ENCODE peak calls at places on chromosomes 7 and 10, in four cellular contexts. One of them, this sample, is unnamed.

GRCh38 chr10:62047960-62048383 is 146.5 kb downstream of the ARID5B start:
- DNase-seq in Ammon's horn: no peak
- DNase-seq in breast epithelium: no peak
- DNase-seq in mesendoderm: no peak
- DNase-seq in this sample: peak

GRCh38 chr7:1225462-1226154 is 7.1 kb upstream of the UNCX start:
- DNase-seq in breast epithelium: no peak
- DNase-seq in Ammon's horn: no peak
- DNase-seq in mesendoderm: no peak
- DNase-seq in this sample: no peak

GRCh38 chr7:8064828-8065227 is 96.2 kb downstream of the GLCCI1 start:
- DNase-seq in mesendoderm: no peak
- DNase-seq in Ammon's horn: no peak
- DNase-seq in breast epithelium: no peak
- DNase-seq in this sample: no peak

GRCh38 chr7:40330408-40330807 is 195.6 kb downstream of the SUGCT start:
- DNase-seq in mesendoderm: no peak
- DNase-seq in breast epithelium: no peak
- DNase-seq in Ammon's horn: no peak
- DNase-seq in this sample: no peak

GRCh38 chr7:25037325-25037724 is 57.3 kb upstream of the OSBPL3 start:
- DNase-seq in mesendoderm: no peak
- DNase-seq in breast epithelium: no peak
- DNase-seq in Ammon's horn: peak
- DNase-seq in this sample: peak

GRCh38 chr7:121913947-121914346 is 41.0 kb downstream of the PTPRZ1 start:
- DNase-seq in mesendoderm: no peak
- DNase-seq in breast epithelium: no peak
- DNase-seq in Ammon's horn: no peak
- DNase-seq in this sample: no peak

GRCh38 chr7:573496-574295 is 54.0 kb upstream of the PDGFA start:
- DNase-seq in breast epithelium: no peak
- DNase-seq in Ammon's horn: no peak
- DNase-seq in mesendoderm: no peak
- DNase-seq in this sample: no peak

GRCh38 chr7:44547536-44548221 is 6.5 kb upstream of the NPC1L1 start:
- DNase-seq in mesendoderm: no peak
- DNase-seq in Ammon's horn: no peak
- DNase-seq in breast epithelium: no peak
- DNase-seq in this sample: no peak

GRCh38 chr10:124091646-124092269 is 1.6 kb downstream of the CHST15 start:
- DNase-seq in Ammon's horn: peak
- DNase-seq in breast epithelium: no peak
- DNase-seq in mesendoderm: peak
- DNase-seq in this sample: no peak

GRCh38 chr10:68218786-68219185 is 13.1 kb downstream of the ATOH7 start:
- DNase-seq in mesendoderm: no peak
- DNase-seq in Ammon's horn: no peak
- DNase-seq in breast epithelium: no peak
- DNase-seq in this sample: no peak

GRCh38 chr7:951881-952547 is 2.5 kb downstream of the ADAP1 start:
- DNase-seq in Ammon's horn: no peak
- DNase-seq in mesendoderm: no peak
- DNase-seq in breast epithelium: peak
- DNase-seq in this sample: no peak

GRCh38 chr7:106367018-106367420 is 82.2 kb upstream of the NAMPT start:
- DNase-seq in mesendoderm: peak
- DNase-seq in breast epithelium: no peak
- DNase-seq in Ammon's horn: no peak
- DNase-seq in this sample: peak

GRCh38 chr10:128304271-128304670 is 178.0 kb upstream of the MKI67 start:
- DNase-seq in breast epithelium: no peak
- DNase-seq in Ammon's horn: no peak
- DNase-seq in mesendoderm: no peak
- DNase-seq in this sample: no peak

GRCh38 chr10:3741688-3742461 is 43.1 kb downstream of the KLF6 start:
- DNase-seq in Ammon's horn: no peak
- DNase-seq in mesendoderm: no peak
- DNase-seq in breast epithelium: no peak
- DNase-seq in this sample: peak

GRCh38 chr10:51007781-51008180 is 66.5 kb upstream of the PRKG1 start:
- DNase-seq in breast epithelium: no peak
- DNase-seq in mesendoderm: no peak
- DNase-seq in Ammon's horn: no peak
- DNase-seq in this sample: peak

GRCh38 chr10:119131512-119132240 is 27.8 kb downstream of the DENND10 start:
- DNase-seq in mesendoderm: no peak
- DNase-seq in Ammon's horn: peak
- DNase-seq in breast epithelium: no peak
- DNase-seq in this sample: peak

GRCh38 chr10:10618139-10618538 is 399.5 kb upstream of the CELF2 start:
- DNase-seq in mesendoderm: no peak
- DNase-seq in breast epithelium: no peak
- DNase-seq in Ammon's horn: no peak
- DNase-seq in this sample: no peak